ENCODE peak calls at places on chromosomes 2 and 18, in four cellular contexts. Z, D, I and A are unnamed samples.

GRCh38 chr2:29847901-29848300 is 73.5 kb downstream of the ALK start:
- DNase-seq in Z (no peak), I (no peak), D (no peak), A (no peak)

GRCh38 chr18:8933714-8934284 is 168.7 kb upstream of the NDUFV2 start:
- DNase-seq in Z (no peak), D (no peak), I (no peak), A (no peak)

GRCh38 chr2:195447353-195447975 is 209.6 kb upstream of the SLC39A10 start:
- DNase-seq in D (no peak), I (no peak), Z (no peak), A (no peak)

GRCh38 chr2:159557437-159558034 is 58.8 kb downstream of the BAZ2B start:
- DNase-seq in D (no peak), Z (no peak), I (peak), A (peak)

GRCh38 chr2:189661957-189662321 is 680 bp downstream of the ASNSD1 start:
- DNase-seq in Z (no peak), I (no peak), D (no peak), A (no peak)

GRCh38 chr18:37742436-37742835 is 176.8 kb upstream of the CELF4 start:
- DNase-seq in D (no peak), Z (no peak), I (no peak), A (peak)

GRCh38 chr2:167134381-167135072 is 246.2 kb downstream of the XIRP2 start:
- DNase-seq in Z (no peak), I (no peak), D (no peak), A (no peak)

GRCh38 chr18:34511879-34512278 is 198.2 kb upstream of the DTNA start:
- DNase-seq in Z (no peak), I (no peak), D (no peak), A (no peak)

GRCh38 chr18:63677490-63678225 is 16.0 kb upstream of the SERPINB3 start:
- DNase-seq in Z (no peak), D (no peak), I (peak), A (no peak)

GRCh38 chr18:11178951-11179549 is 29.7 kb upstream of the PIEZO2 start:
- DNase-seq in I (no peak), D (peak), Z (peak), A (no peak)

GRCh38 chr2:20212459-20212870 is 12.5 kb downstream of the SDC1 start:
- DNase-seq in D (peak), I (no peak), Z (no peak), A (peak)

GRCh38 chr2:32418777-32419176 is 62.0 kb downstream of the BIRC6 start:
- DNase-seq in D (no peak), Z (no peak), I (no peak), A (no peak)

GRCh38 chr2:76599732-76600368 is 889.1 kb upstream of the GCFC2 start:
- DNase-seq in Z (peak), I (peak), D (no peak), A (peak)

GRCh38 chr2:19255481-19255880 is 102.9 kb downstream of the OSR1 start:
- DNase-seq in D (no peak), I (no peak), Z (no peak), A (no peak)

GRCh38 chr2:111201214-111201613 is 80.5 kb downstream of the BCL2L11 start:
- DNase-seq in I (no peak), D (no peak), Z (no peak), A (no peak)

GRCh38 chr18:78192044-78192443 is 787.6 kb upstream of the SALL3 start:
- DNase-seq in Z (peak), D (no peak), I (no peak), A (peak)

GRCh38 chr2:127012868-127013267 is 94.1 kb downstream of the BIN1 start:
- DNase-seq in I (no peak), Z (no peak), D (no peak), A (no peak)

GRCh38 chr2:216391401-216391800 is 19.1 kb upstream of the MARCHF4 start:
- DNase-seq in I (no peak), Z (no peak), D (no peak), A (no peak)

DNA sequence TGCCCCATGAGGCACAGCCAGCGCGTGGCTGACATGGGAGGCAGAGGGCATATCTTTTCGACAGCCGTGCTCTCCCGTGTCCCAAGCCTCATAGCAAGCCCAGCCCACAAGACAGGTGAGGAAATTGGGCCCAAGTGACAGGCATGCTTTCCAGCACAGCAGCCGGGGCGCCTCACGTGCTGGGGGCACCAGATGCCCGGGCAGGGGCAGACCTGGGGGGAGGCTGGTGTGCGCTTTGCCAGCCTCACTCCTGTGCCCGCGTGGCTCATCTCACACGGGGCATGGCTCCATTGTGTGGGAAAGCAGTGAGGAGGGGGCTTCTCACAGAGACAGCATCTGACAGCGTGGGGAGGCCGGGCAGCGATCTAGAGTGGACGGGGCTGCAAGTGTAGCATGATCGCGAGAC is 93.2 kb downstream of the USP40 start:
- DNase-seq in Z (no peak), I (no peak), D (no peak), A (peak)
- H3K4me3 ChIP-seq in Z (no peak), I (no peak), D (no peak), A (no peak)

DNA sequence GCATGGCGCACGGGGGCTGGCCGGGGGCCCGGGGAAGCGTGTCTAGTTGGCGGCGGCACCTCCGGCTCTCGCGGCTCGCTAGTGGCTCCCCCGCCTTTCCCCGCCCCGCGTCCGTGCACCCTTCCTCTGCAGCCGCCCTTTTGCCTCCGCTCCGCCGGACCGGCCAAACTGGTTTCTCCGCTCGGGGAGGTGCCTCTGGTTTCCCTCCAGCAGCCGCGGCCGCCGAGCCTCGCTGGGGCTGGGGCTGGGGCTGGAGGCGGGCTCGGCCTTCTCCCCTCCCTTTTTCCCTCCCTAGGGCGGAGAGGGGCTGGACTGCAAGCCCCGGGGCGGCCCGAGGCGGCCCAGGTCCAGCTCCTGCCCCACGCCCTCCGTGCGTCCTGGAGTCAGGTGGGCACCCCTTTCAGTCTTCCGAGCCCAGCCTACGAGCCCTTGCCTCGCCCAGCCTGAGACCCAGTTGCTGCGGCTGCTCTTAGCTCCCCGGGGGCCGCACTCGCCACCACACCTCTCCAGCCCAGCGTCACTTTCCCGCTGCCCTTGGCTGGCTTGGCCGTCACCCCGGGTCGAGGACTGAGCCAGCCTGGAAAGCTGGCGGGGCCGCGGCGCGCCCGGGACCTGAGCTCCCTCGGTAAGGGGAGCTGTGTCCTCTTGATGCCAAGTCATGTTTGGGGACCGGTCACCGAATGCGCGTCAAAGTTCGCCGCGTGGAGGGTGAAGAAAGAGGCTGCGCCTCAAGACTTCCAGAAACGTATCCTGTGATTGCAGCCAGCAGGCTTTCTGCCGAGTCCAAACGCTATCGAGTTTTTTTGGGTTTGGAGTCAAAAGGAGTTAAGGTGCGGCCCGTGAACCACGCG is at the start of gene ATP8B1:
- DNase-seq in D (peak), Z (peak), I (peak), A (peak)
- H3K4me3 ChIP-seq in D (peak), Z (peak), I (peak), A (peak)

GRCh38 chr2:147345246-147345645 is 499.6 kb upstream of the ACVR2A start:
- DNase-seq in Z (no peak), I (no peak), D (no peak), A (no peak)
- H3K4me3 ChIP-seq in Z (no peak), I (no peak), D (no peak), A (no peak)

GRCh38 chr2:190880374-190881073 is at the start of gene GLS:
- DNase-seq in Z (peak), I (peak), D (peak), A (peak)

GRCh38 chr2:190882327-190882766 is 1.7 kb downstream of the GLS start:
- DNase-seq in D (no peak), I (no peak), Z (no peak), A (no peak)

GRCh38 chr2:190881480-190882326 is 1.1 kb downstream of the GLS start:
- DNase-seq in D (peak), I (peak), Z (peak), A (peak)

GRCh38 chr2:190881074-190881479 is 456 bp downstream of the GLS start:
- DNase-seq in I (no peak), Z (no peak), D (no peak), A (no peak)

GRCh38 chr2:190882831-190883582 is 2.4 kb downstream of the GLS start:
- DNase-seq in Z (no peak), D (no peak), I (peak), A (no peak)
- H3K4me3 ChIP-seq in Z (peak), D (peak), I (peak), A (peak)

GRCh38 chr2:64831134-64831976 is 157.8 kb upstream of the SLC1A4 start:
- DNase-seq in I (peak), Z (peak), D (no peak), A (peak)
- H3K4me3 ChIP-seq in I (no peak), Z (peak), D (no peak), A (no peak)

GRCh38 chr18:50299626-50300388 is 12.3 kb upstream of the CXXC1 start:
- DNase-seq in D (no peak), I (no peak), Z (no peak), A (no peak)

GRCh38 chr18:50293039-50293438 is 5.5 kb upstream of the CXXC1 start:
- DNase-seq in Z (no peak), I (no peak), D (no peak), A (no peak)

GRCh38 chr18:50298443-50299284 is 11.2 kb upstream of the CXXC1 start:
- DNase-seq in I (no peak), D (no peak), Z (no peak), A (no peak)

GRCh38 chr18:50301074-50301473 is 13.6 kb upstream of the CXXC1 start:
- DNase-seq in D (no peak), I (no peak), Z (no peak), A (no peak)

GRCh38 chr18:50297621-50298442 is 10.3 kb upstream of the CXXC1 start:
- DNase-seq in D (peak), I (peak), Z (peak), A (peak)
- H3K4me3 ChIP-seq in D (peak), I (peak), Z (peak), A (peak)

GRCh38 chr2:85255813-85256581 is 71.8 kb downstream of the TGOLN2 start:
- DNase-seq in I (no peak), D (peak), Z (no peak), A (peak)

GRCh38 chr2:85257359-85258193 is 70.2 kb downstream of the TGOLN2 start:
- DNase-seq in Z (peak), I (no peak), D (no peak), A (no peak)

GRCh38 chr2:85258194-85258605 is 69.6 kb downstream of the TGOLN2 start:
- DNase-seq in D (no peak), Z (no peak), I (no peak), A (no peak)

GRCh38 chr2:85259865-85260264 is 67.9 kb downstream of the TGOLN2 start:
- DNase-seq in Z (no peak), I (no peak), D (no peak), A (no peak)

GRCh38 chr2:85259101-85259590 is 68.6 kb downstream of the TGOLN2 start:
- DNase-seq in Z (no peak), I (no peak), D (no peak), A (no peak)
- H3K4me3 ChIP-seq in Z (no peak), I (no peak), D (no peak), A (no peak)